ENCODE peak calls at places on chromosomes 7 and 10, in four cellular contexts. T, Y, L and C are unnamed samples.

GRCh38 chr7:157089100-157089510 is 49.6 kb upstream of the UBE3C start:
- DNase-seq in T (no peak), Y (no peak), L (no peak), C (no peak)

GRCh38 chr10:72308320-72308987 is 34.7 kb downstream of the DDIT4 start:
- DNase-seq in T (peak; percentile 79), L (no peak), Y (peak; percentile 80), C (no peak)

GRCh38 chr7:135757719-135758411 is 9.3 kb upstream of the FAM180A start:
- DNase-seq in T (peak; percentile 83), L (no peak), Y (peak; percentile 71), C (no peak)

GRCh38 chr10:122648599-122649428 is 50.8 kb downstream of the C10orf120 start:
- DNase-seq in Y (peak; percentile 70), L (no peak), T (peak; percentile 28), C (no peak)

GRCh38 chr7:94654764-94655561 is 970 bp downstream of the SGCE start:
- DNase-seq in T (peak; percentile 70), Y (peak; percentile 51), L (no peak), C (no peak)

GRCh38 chr7:29969706-29970105 is 19.9 kb downstream of the SCRN1 start:
- DNase-seq in T (no peak), L (no peak), Y (no peak), C (no peak)

GRCh38 chr7:112112822-112113255 is 93.4 kb downstream of the DOCK4 start:
- DNase-seq in Y (peak; percentile 63), T (peak; percentile 7), L (no peak), C (no peak)

GRCh38 chr10:113449151-113449695 is 103.6 kb upstream of the HABP2 start:
- DNase-seq in T (no peak), L (no peak), Y (no peak), C (no peak)

GRCh38 chr7:115679976-115680375 is 350.6 kb downstream of the TFEC start:
- DNase-seq in Y (peak; percentile 54), T (peak; percentile 63), L (no peak), C (peak; percentile 9)

GRCh38 chr10:112526906-112527305 is 79.9 kb downstream of the VTI1A start:
- DNase-seq in Y (no peak), T (no peak), L (no peak), C (no peak)

GRCh38 chr7:28395806-28396205 is 16.5 kb upstream of the CREB5 start:
- DNase-seq in T (no peak), Y (no peak), L (no peak), C (no peak)

GRCh38 chr7:45180084-45180986 is 22.7 kb downstream of the RAMP3 start:
- DNase-seq in T (no peak), L (no peak), Y (no peak), C (no peak)

GRCh38 chr7:149218469-149219420 is 20.7 kb upstream of the ZNF212 start:
- DNase-seq in Y (peak; percentile 58), T (peak; percentile 34), L (no peak), C (no peak)

GRCh38 chr10:101273736-101274135 is 44.5 kb upstream of the LBX1 start:
- DNase-seq in Y (no peak), L (no peak), T (peak; percentile 14), C (no peak)

GRCh38 chr7:135685306-135686084 is 23.2 kb downstream of the STMP1 start:
- DNase-seq in L (no peak), Y (peak; percentile 71), T (peak; percentile 73), C (no peak)

GRCh38 chr10:98029149-98030092 is 1.0 kb downstream of the CRTAC1 start:
- DNase-seq in Y (no peak), L (no peak), T (no peak), C (no peak)

GRCh38 chr10:103765168-103765567 is 90.2 kb downstream of the SH3PXD2A start:
- DNase-seq in T (peak; percentile 87), Y (peak; percentile 86), L (no peak), C (no peak)

GRCh38 chr7:36280840-36281812 is 108.5 kb upstream of the ANLN start:
- DNase-seq in Y (peak; percentile 65), L (no peak), T (peak; percentile 80), C (no peak)